ENCODE peak calls at places on chromosomes 4 and X, in six cellular contexts. U is keratinocyte; R is lower lobe of right lung; K is coronary artery; Y is naive thymus-derived CD4-positive, alpha-beta T cell; W is right lobe of liver. B is an unnamed sample.

GRCh38 chr4:147707892-147708672 is 23.8 kb upstream of the ARHGAP10 start:
- DNase-seq in U (no peak), R (no peak), K (no peak), Y (peak; percentile 26), W (no peak), B (no peak)

GRCh38 chrX:19867411-19867732 is 20.0 kb downstream of the SH3KBP1 start:
- DNase-seq in U (no peak), R (no peak), K (no peak), Y (no peak), W (no peak), B (peak; percentile 48)

GRCh38 chrX:51803833-51804232 is 60.6 kb downstream of the GSPT2 start:
- DNase-seq in U (no peak), R (no peak), K (no peak), Y (no peak), W (no peak), B (no peak)

GRCh38 chr4:81353861-81354260 is 117.8 kb downstream of the RASGEF1B start:
- DNase-seq in U (no peak), R (no peak), K (no peak), Y (no peak), W (no peak), B (no peak)

GRCh38 chrX:15646543-15646942 is 18.1 kb downstream of the CLTRN start:
- DNase-seq in U (no peak), R (no peak), K (no peak), Y (no peak), W (no peak), B (no peak)

GRCh38 chr4:76570141-76570989 is 135.3 kb downstream of the SHROOM3 start:
- DNase-seq in U (no peak), R (no peak), K (no peak), Y (no peak), W (peak; percentile 66), B (peak; percentile 87)

GRCh38 chrX:23610491-23610890 is 56.8 kb upstream of the PRDX4 start:
- DNase-seq in U (no peak), R (no peak), K (no peak), Y (no peak), W (no peak), B (peak; percentile 4)

GRCh38 chrX:1534321-1535168 is 2.4 kb downstream of the P2RY8 start:
- DNase-seq in U (no peak), R (no peak), K (no peak), Y (no peak), W (no peak), B (no peak)

GRCh38 chr4:131499139-131499873 is 1649.8 kb upstream of the PCDH10 start:
- DNase-seq in U (no peak), R (no peak), K (no peak), Y (no peak), W (peak; percentile 39), B (peak; percentile 92)

GRCh38 chr4:179447308-179447707 is 2005.1 kb upstream of the AGA start:
- DNase-seq in U (no peak), R (no peak), K (no peak), Y (no peak), W (no peak), B (peak; percentile 83)

GRCh38 chr4:126627255-126627654 is 1005.5 kb upstream of the INTU start:
- DNase-seq in U (no peak), R (no peak), K (no peak), Y (no peak), W (no peak), B (no peak)

GRCh38 chr4:164438321-164438720 is 315.6 kb upstream of the SMIM31 start:
- DNase-seq in U (no peak), R (no peak), K (no peak), Y (no peak), W (no peak), B (peak; percentile 55)

GRCh38 chr4:77994194-77994721 is 62.9 kb upstream of the FRAS1 start:
- DNase-seq in U (no peak), R (no peak), K (no peak), Y (no peak), W (no peak), B (peak; percentile 60)

GRCh38 chrX:13386636-13387035 is 66.8 kb upstream of the ATXN3L start:
- DNase-seq in U (no peak), R (no peak), K (no peak), Y (no peak), W (no peak), B (no peak)

GRCh38 chr4:150501019-150501727 is 80.8 kb upstream of the MAB21L2 start:
- DNase-seq in U (peak; percentile 41), R (no peak), K (no peak), Y (no peak), W (no peak), B (peak; percentile 80)

GRCh38 chrX:127324128-127324527 is 504.6 kb downstream of the PRR32 start:
- DNase-seq in U (no peak), R (no peak), K (no peak), Y (no peak), W (no peak), B (no peak)

GRCh38 chrX:154918060-154918483 is 31.9 kb downstream of the F8A1 start:
- DNase-seq in U (peak; percentile 7), R (no peak), K (no peak), Y (peak; percentile 8), W (no peak), B (peak; percentile 73)

GRCh38 chr4:37976513-37976912 is 16.3 kb downstream of the PTTG2 start:
- DNase-seq in U (no peak), R (no peak), K (no peak), Y (no peak), W (no peak), B (no peak)

GRCh38 chr4:155592568-155593343 is 73.9 kb upstream of the GUCY1A1 start:
- DNase-seq in U (no peak), R (no peak), K (no peak), Y (no peak), W (no peak), B (peak; percentile 77)

GRCh38 chr4:179325181-179325580 is 1882.9 kb upstream of the AGA start:
- DNase-seq in U (no peak), R (no peak), K (no peak), Y (no peak), W (no peak), B (peak; percentile 49)

GRCh38 chrX:40694833-40695232 is 40.5 kb downstream of the MED14 start:
- DNase-seq in U (no peak), R (no peak), K (no peak), Y (no peak), W (no peak), B (peak; percentile 27)

GRCh38 chr4:184854673-184855072 is 28.9 kb upstream of the ACSL1 start:
- DNase-seq in U (no peak), R (peak; percentile 60), K (no peak), Y (no peak), W (no peak), B (no peak)

GRCh38 chr4:128244379-128244778 is 43.2 kb downstream of the PGRMC2 start:
- DNase-seq in U (no peak), R (no peak), K (no peak), Y (no peak), W (no peak), B (peak; percentile 24)

GRCh38 chrX:102684772-102685520 is 27.3 kb upstream of the GPRASP2 start:
- DNase-seq in U (no peak), R (no peak), K (no peak), Y (no peak), W (no peak), B (no peak)

GRCh38 chr4:75308049-75308448 is 206.2 kb downstream of the RCHY1 start:
- DNase-seq in U (no peak), R (no peak), K (no peak), Y (no peak), W (no peak), B (no peak)

GRCh38 chr4:53586121-53586816 is 5.0 kb downstream of the LNX1 start:
- DNase-seq in U (peak; percentile 83), R (no peak), K (no peak), Y (no peak), W (no peak), B (peak; percentile 95)

GRCh38 chr4:156293657-156294297 is 340.1 kb upstream of the CTSO start:
- DNase-seq in U (peak; percentile 11), R (no peak), K (no peak), Y (no peak), W (no peak), B (peak; percentile 90)

GRCh38 chrX:18674417-18674787 is 2.5 kb upstream of the RS1 start:
- DNase-seq in U (no peak), R (peak; percentile 57), K (peak; percentile 78), Y (no peak), W (peak; percentile 69), B (no peak)

GRCh38 chrX:72060196-72060974 is 71.3 kb downstream of the RTL5 start:
- DNase-seq in U (no peak), R (no peak), K (no peak), Y (no peak), W (no peak), B (no peak)

GRCh38 chr4:7650606-7651400 is 216.1 kb upstream of the PSAPL1 start:
- DNase-seq in U (peak; percentile 23), R (peak; percentile 44), K (no peak), Y (no peak), W (peak; percentile 27), B (peak; percentile 57)

GRCh38 chr4:24777528-24777927 is 17.8 kb upstream of the SOD3 start:
- DNase-seq in U (no peak), R (no peak), K (no peak), Y (no peak), W (no peak), B (no peak)
- H3K27ac ChIP-seq in U (no peak overlapping the region), R (no peak overlapping the region), K (no peak overlapping the region), Y (no peak overlapping the region), W (no peak overlapping the region), B (peak overlapping the region; percentile 38)

GRCh38 chrX:45762699-45763647 is 562.3 kb upstream of the DIPK2B start:
- DNase-seq in U (no peak), R (no peak), K (no peak), Y (no peak), W (no peak), B (peak; percentile 27)
- H3K4me3 ChIP-seq in U (peak overlapping the region; percentile 34), R (no peak overlapping the region), K (no peak overlapping the region), Y (no peak overlapping the region), W (no peak overlapping the region), B (peak overlapping the region; percentile 39)

DNA sequence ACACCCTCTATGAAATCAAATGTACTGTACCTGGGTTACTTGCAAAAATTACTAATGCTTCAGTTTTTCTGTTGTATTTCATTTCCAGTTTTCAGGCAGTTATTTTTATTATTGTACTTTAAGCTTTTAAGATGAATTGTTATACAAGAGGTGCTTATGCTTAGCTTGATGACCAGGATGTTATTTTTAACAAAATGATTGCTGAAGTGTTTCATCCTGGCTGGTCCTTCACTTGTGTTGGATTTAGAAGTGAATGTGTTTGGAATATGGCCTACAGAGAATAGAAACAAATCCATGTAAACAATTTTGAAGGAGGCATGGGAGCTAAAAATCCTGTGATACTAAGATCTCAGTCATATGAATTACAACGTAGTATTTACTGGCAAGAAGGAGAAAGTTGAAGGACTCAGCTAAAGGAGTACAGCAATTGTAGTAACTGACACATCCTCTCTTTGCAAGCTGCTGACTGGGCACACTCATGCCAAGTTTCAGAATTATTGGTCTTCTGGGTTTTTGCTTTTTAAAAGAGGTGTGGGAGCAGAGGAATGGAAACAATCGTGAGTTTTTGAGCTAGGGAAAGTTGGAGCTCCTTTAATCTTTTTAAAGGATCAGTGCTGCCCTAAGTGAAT is 9.2 kb downstream of the UBE2A start:
- DNase-seq in U (no peak), R (no peak), K (no peak), Y (no peak), W (no peak), B (no peak)
- H3K27ac ChIP-seq in U (no peak overlapping the region), R (no peak overlapping the region), K (no peak overlapping the region), Y (no peak overlapping the region), W (no peak overlapping the region), B (no peak overlapping the region)

GRCh38 chrX:83771664-83772063 is 89.3 kb upstream of the CYLC1 start:
- DNase-seq in U (no peak), R (no peak), K (no peak), Y (no peak), W (no peak), B (no peak)
- H3K4me3 ChIP-seq in U (no peak overlapping the region), R (no peak overlapping the region), K (no peak overlapping the region), Y (no peak overlapping the region), W (no peak overlapping the region), B (no peak overlapping the region)